ENCODE peak calls at places on chromosomes 6 and 20, in six cellular contexts. F, D, J, P, Z and L are unnamed samples.

GRCh38 chr6:102115911-102116310 is 722.4 kb downstream of the GRIK2 start:
- ATAC-seq in F (no peak), D (no peak), J (no peak), P (no peak), Z (no peak), L (no peak)

GRCh38 chr6:37988696-37989095 is 169.2 kb downstream of the ZFAND3 start:
- ATAC-seq in F (no peak), D (no peak), J (no peak), P (no peak), Z (no peak), L (no peak)

GRCh38 chr20:57890254-57890800 is 180.5 kb upstream of the PMEPA1 start:
- ATAC-seq in F (no peak), D (no peak), J (no peak), P (no peak), Z (no peak), L (no peak)

GRCh38 chr6:113065606-113066005 is 718.5 kb downstream of the RFPL4B start:
- ATAC-seq in F (peak), D (no peak), J (no peak), P (no peak), Z (no peak), L (no peak)

GRCh38 chr20:50142812-50143211 is 10.7 kb downstream of the PEDS1 start:
- ATAC-seq in F (no peak), D (no peak), J (peak), P (no peak), Z (no peak), L (no peak)

GRCh38 chr20:63920226-63920625 is 25.3 kb downstream of the DNAJC5 start:
- ATAC-seq in F (peak), D (no peak), J (no peak), P (no peak), Z (no peak), L (no peak)

GRCh38 chr6:160048471-160048870 is 73.1 kb upstream of the SLC22A1 start:
- ATAC-seq in F (no peak), D (no peak), J (no peak), P (no peak), Z (no peak), L (no peak)

GRCh38 chr20:1741309-1742048 is 83.9 kb upstream of the SIRPG start:
- ATAC-seq in F (no peak), D (no peak), J (peak), P (no peak), Z (no peak), L (no peak)

GRCh38 chr6:115137910-115138309 is 795.1 kb upstream of the HS3ST5 start:
- ATAC-seq in F (no peak), D (no peak), J (no peak), P (no peak), Z (no peak), L (no peak)

GRCh38 chr20:31638317-31638716 is 605 bp downstream of the COX4I2 start:
- ATAC-seq in F (peak), D (no peak), J (no peak), P (no peak), Z (no peak), L (no peak)

GRCh38 chr6:144469144-144469575 is 184.0 kb downstream of the UTRN start:
- ATAC-seq in F (no peak), D (no peak), J (no peak), P (no peak), Z (peak), L (no peak)

GRCh38 chr6:124433369-124434064 is 528.7 kb upstream of the RNF217 start:
- ATAC-seq in F (no peak), D (no peak), J (no peak), P (no peak), Z (no peak), L (no peak)

GRCh38 chr20:33091147-33091546 is 11.7 kb downstream of the BPIFB4 start:
- ATAC-seq in F (no peak), D (no peak), J (no peak), P (no peak), Z (no peak), L (no peak)

GRCh38 chr6:25659633-25660368 is 7.8 kb downstream of the SCGN start:
- ATAC-seq in F (peak), D (no peak), J (no peak), P (peak), Z (no peak), L (no peak)

GRCh38 chr6:163701761-163702160 is 287.2 kb downstream of the QKI start:
- ATAC-seq in F (no peak), D (no peak), J (no peak), P (no peak), Z (no peak), L (no peak)

GRCh38 chr20:63835031-63835858 is 4.2 kb upstream of the ZBTB46 start:
- ATAC-seq in F (peak), D (no peak), J (peak), P (peak), Z (no peak), L (peak)

GRCh38 chr20:5973172-5973571 is 22.7 kb downstream of the MCM8 start:
- ATAC-seq in F (no peak), D (no peak), J (peak), P (peak), Z (no peak), L (no peak)

GRCh38 chr6:107663308-107663707 is 160.8 kb downstream of the SCML4 start:
- ATAC-seq in F (no peak), D (no peak), J (no peak), P (no peak), Z (peak), L (no peak)

GRCh38 chr6:132132911-132133639 is 181.9 kb upstream of the CCN2 start:
- ATAC-seq in F (no peak), D (no peak), J (no peak), P (no peak), Z (no peak), L (peak)

GRCh38 chr6:27414996-27415395 is 26.4 kb downstream of the ZNF391 start:
- ATAC-seq in F (no peak), D (no peak), J (no peak), P (no peak), Z (no peak), L (no peak)

GRCh38 chr6:64483956-64484499 is 848.4 kb downstream of the PHF3 start:
- ATAC-seq in F (no peak), D (no peak), J (peak), P (no peak), Z (no peak), L (no peak)

GRCh38 chr20:63521602-63522001 is 1.0 kb downstream of the PPDPF start:
- ATAC-seq in F (no peak), D (no peak), J (no peak), P (no peak), Z (no peak), L (no peak)

GRCh38 chr20:63120286-63121090 is 95.4 kb downstream of the YTHDF1 start:
- ATAC-seq in F (no peak), D (no peak), J (no peak), P (no peak), Z (no peak), L (no peak)

GRCh38 chr20:44218441-44218840 is 7.9 kb upstream of the OSER1 start:
- ATAC-seq in F (no peak), D (peak), J (peak), P (no peak), Z (peak), L (no peak)